ENCODE peak calls at places on chromosomes 4 and X, in ten cellular contexts. Z is heart right ventricle, H is neural progenitor cell, S is right atrium auricular region, O is fibroblast of lung, M is HepG2, C is psoas muscle, N is mammary epithelial cell, L is pancreas, J is cardiac muscle cell. W is an unnamed sample.

GRCh38 chrX:125895518-125895917 is 270.6 kb downstream of the DCAF12L2 start:
- DNase-seq in Z (no peak), H (no peak), S (no peak), O (no peak), M (no peak), C (no peak), N (no peak), L (no peak), J (no peak), W (no peak)

GRCh38 chr4:113961322-113961698 is 18.1 kb downstream of the ARSJ start:
- DNase-seq in Z (no peak), H (no peak), S (no peak), O (peak; percentile 71), M (no peak), C (no peak), N (peak; percentile 53), L (no peak), J (no peak), W (peak; percentile 90)

GRCh38 chr4:186839122-186840037 is 115.7 kb upstream of the FAT1 start:
- DNase-seq in Z (no peak), H (no peak), S (no peak), O (peak; percentile 86), M (no peak), C (peak; percentile 38), N (peak; percentile 35), L (no peak), J (no peak), W (peak; percentile 91)

GRCh38 chrX:115462406-115462805 is 98.6 kb upstream of the PLS3 start:
- DNase-seq in Z (no peak), H (no peak), S (no peak), O (peak; percentile 51), M (no peak), C (no peak), N (no peak), L (no peak), J (no peak), W (no peak)

GRCh38 chr4:72613959-72614358 is 44.9 kb upstream of the ADAMTS3 start:
- DNase-seq in Z (no peak), H (peak; percentile 2), S (no peak), O (no peak), M (no peak), C (no peak), N (no peak), L (no peak), J (peak; percentile 25), W (peak; percentile 10)

GRCh38 chr4:43286137-43286536 is 393.6 kb downstream of the GRXCR1 start:
- DNase-seq in Z (no peak), H (no peak), S (no peak), O (no peak), M (no peak), C (no peak), N (no peak), L (no peak), J (no peak), W (no peak)

GRCh38 chr4:94365304-94365703 is 22.7 kb upstream of the HPGDS start:
- DNase-seq in Z (no peak), H (no peak), S (no peak), O (peak; percentile 15), M (no peak), C (no peak), N (no peak), L (no peak), J (no peak), W (peak; percentile 20)

GRCh38 chr4:6319530-6320150 is 50.0 kb downstream of the WFS1 start:
- DNase-seq in Z (no peak), H (no peak), S (no peak), O (no peak), M (no peak), C (no peak), N (no peak), L (no peak), J (no peak), W (no peak)

GRCh38 chrX:73581002-73581628 is 18.1 kb downstream of the CHIC1 start:
- DNase-seq in Z (no peak), H (no peak), S (no peak), O (no peak), M (no peak), C (no peak), N (no peak), L (no peak), J (no peak), W (peak; percentile 10)

DNA sequence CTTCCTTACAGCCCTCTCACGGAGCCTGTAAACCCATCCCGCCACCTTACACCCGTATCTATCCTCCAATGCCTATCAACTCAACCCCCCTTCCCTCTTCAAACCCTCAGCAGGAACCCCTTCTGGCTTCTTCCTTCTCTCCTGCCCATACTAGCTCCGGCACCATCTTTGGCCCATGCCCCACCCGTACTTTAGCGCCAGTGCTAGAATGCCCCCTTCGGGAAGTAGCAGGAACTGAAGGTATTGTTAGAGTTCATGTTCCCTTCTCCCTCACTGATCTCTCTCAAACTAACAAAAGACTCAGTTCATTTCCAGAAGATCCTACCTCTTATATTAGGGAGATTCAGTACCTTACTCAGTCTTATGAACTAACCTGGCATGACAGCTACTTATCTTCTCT is 2.7 kb upstream of the UGT2B15 start:
- DNase-seq in Z (no peak), H (no peak), S (no peak), O (no peak), M (no peak), C (no peak), N (no peak), L (no peak), J (no peak), W (no peak)
- TF ChIP-seq CTCF in Z (no peak), H (no peak), S (no peak), O (no peak), M (no peak), C (no peak), N (no peak), L (no peak), J (no peak), W (no peak)

DNA sequence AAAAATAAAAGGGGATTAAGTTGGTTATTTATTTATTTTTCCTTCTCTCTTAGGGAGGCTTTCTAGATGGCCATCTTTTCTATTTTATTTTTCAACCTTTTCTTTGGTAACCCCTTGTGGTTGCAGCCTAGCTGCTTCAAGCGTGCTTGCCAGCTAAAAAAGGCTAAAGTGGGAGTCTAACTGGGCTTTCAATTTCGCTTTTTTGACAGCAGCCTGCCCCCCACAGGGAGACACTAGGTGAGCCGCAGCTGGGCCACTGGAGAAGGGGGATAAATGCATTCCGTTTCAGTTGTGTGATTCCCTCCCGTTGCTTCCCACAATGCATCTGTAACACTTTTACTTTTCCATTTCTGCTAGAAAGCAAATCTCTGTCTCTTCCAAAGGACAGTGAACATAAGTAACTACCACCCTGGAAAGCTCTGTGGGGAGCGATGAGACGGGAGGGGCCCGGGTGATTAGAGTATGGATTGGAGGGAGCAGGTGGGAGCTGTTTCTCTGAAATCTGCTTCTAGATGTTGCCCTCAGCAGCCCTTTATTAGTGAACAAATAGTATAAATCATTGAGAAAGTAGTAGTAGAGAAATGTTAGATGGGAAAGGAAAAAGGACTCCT is 86.2 kb upstream of the RAPGEF2 start:
- DNase-seq in Z (no peak), H (peak; percentile 85), S (no peak), O (peak; percentile 39), M (peak; percentile 53), C (no peak), N (no peak), L (no peak), J (peak; percentile 23), W (peak; percentile 86)
- H3K4me3 ChIP-seq in Z (no peak overlapping the region), H (peak overlapping the region; percentile 26), S (no peak overlapping the region), O (no peak overlapping the region), M (no peak overlapping the region), C (no peak overlapping the region), N (no peak overlapping the region), L (no peak overlapping the region), J (no peak overlapping the region), W (peak overlapping the region; percentile 15)

GRCh38 chr4:159764343-159764952 is 661.6 kb downstream of the RAPGEF2 start:
- DNase-seq in Z (no peak), H (peak; percentile 67), S (no peak), O (peak; percentile 69), M (peak; percentile 31), C (no peak), N (peak; percentile 60), L (peak; percentile 29), J (peak; percentile 68), W (peak; percentile 83)
- TF ChIP-seq CTCF in Z (peak; percentile 38), H (peak; percentile 78), S (peak; percentile 64), O (peak; percentile 30), M (peak; percentile 62), C (peak; percentile 24), N (peak; percentile 53), L (peak; percentile 35), J (peak; percentile 58), W (peak; percentile 67)

GRCh38 chr4:37976513-37976912 is 16.3 kb downstream of the PTTG2 start:
- DNase-seq in Z (no peak), H (no peak), S (no peak), O (peak; percentile 6), M (peak; percentile 39), C (no peak), N (peak; percentile 27), L (no peak), J (no peak), W (peak; percentile 31)
- H3K4me3 ChIP-seq in Z (peak overlapping the region; percentile 83), H (peak overlapping the region; percentile 73), S (peak overlapping the region; percentile 37), O (peak overlapping the region; percentile 29), M (peak overlapping the region; percentile 57), C (peak overlapping the region; percentile 91), N (peak overlapping the region; percentile 58), L (no peak overlapping the region), J (peak overlapping the region; percentile 66), W (peak overlapping the region; percentile 71)

DNA sequence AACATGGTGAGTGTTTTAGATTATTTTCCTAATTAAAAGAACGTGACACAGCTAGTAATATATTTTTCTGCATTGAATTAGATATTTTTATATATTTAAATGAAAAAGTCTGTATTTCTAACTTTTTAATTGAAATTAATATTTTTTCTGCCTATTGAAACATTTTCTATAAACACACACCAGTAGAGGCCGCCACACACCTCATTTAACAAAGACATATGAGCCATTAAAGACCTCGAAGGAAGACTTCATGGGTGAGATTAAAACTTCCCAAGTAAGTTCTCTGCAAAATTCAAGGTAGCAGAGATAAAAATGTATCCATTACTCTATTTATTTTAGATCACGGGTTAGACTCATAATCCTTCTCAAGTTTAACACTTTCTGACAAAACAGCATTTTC is 8.3 kb downstream of the SLITRK2 start:
- DNase-seq in Z (no peak), H (peak; percentile 19), S (no peak), O (no peak), M (no peak), C (no peak), N (no peak), L (peak; percentile 23), J (peak; percentile 56), W (peak; percentile 4)
- TF ChIP-seq CTCF in Z (no peak), H (peak; percentile 54), S (peak; percentile 42), O (no peak), M (no peak), C (no peak), N (no peak), L (no peak), J (peak; percentile 5), W (no peak)

DNA sequence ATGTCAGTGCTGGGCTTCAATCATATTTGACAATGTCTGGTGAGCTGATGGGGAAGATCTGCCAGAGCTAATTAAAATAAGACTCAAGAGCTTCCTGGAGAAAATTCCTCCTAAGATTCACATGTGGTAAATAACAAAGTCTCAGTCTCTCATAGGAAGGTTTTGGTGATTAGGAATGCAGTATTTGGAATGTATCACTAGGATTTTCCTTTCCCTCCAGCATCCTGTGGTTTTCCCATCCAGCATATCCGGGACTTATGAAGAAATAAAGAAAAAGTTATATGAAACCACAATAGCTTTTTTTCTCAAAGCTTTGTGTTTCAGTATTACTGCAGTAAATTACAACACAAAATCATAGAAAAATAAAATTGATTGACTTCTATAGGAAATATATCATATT is 1597.1 kb downstream of the ADGRL3 start:
- DNase-seq in Z (no peak), H (no peak), S (no peak), O (peak; percentile 0), M (no peak), C (no peak), N (no peak), L (no peak), J (no peak), W (no peak)
- H3K4me3 ChIP-seq in Z (no peak overlapping the region), H (no peak overlapping the region), S (no peak overlapping the region), O (no peak overlapping the region), M (no peak overlapping the region), C (no peak overlapping the region), N (no peak overlapping the region), L (no peak overlapping the region), J (no peak overlapping the region), W (no peak overlapping the region)